ENCODE peak calls at places on chromosomes 4 and X, in six cellular contexts. One of them, this sample, is unnamed.

GRCh38 chr4:116705466-116705865 is 379.9 kb downstream of the TRAM1L1 start:
- DNase-seq in K562: no peak
- DNase-seq in HCT116: no peak
- DNase-seq in SK-N-SH: no peak
- DNase-seq in HepG2: no peak
- DNase-seq in NT2/D1: no peak
- DNase-seq in this sample: no peak

GRCh38 chr4:124846306-124846705 is 133.8 kb upstream of the ANKRD50 start:
- DNase-seq in K562: no peak
- DNase-seq in HCT116: no peak
- DNase-seq in SK-N-SH: no peak
- DNase-seq in HepG2: no peak
- DNase-seq in NT2/D1: no peak
- DNase-seq in this sample: no peak

GRCh38 chrX:152245231-152245630 is 106.9 kb upstream of the MAGEA10 start:
- DNase-seq in K562: no peak
- DNase-seq in HCT116: no peak
- DNase-seq in SK-N-SH: no peak
- DNase-seq in HepG2: no peak
- DNase-seq in NT2/D1: no peak
- DNase-seq in this sample: no peak

GRCh38 chrX:153649178-153649914 is 2.3 kb downstream of the DUSP9 start:
- DNase-seq in K562: peak
- DNase-seq in HCT116: no peak
- DNase-seq in SK-N-SH: peak
- DNase-seq in HepG2: peak
- DNase-seq in NT2/D1: no peak
- DNase-seq in this sample: peak

GRCh38 chr4:174053895-174054294 is 229.6 kb downstream of the FBXO8 start:
- DNase-seq in K562: no peak
- DNase-seq in HCT116: no peak
- DNase-seq in SK-N-SH: no peak
- DNase-seq in HepG2: no peak
- DNase-seq in NT2/D1: no peak
- DNase-seq in this sample: no peak

GRCh38 chr4:77248805-77249204 is 91.8 kb downstream of the CCNG2 start:
- DNase-seq in K562: no peak
- DNase-seq in HCT116: no peak
- DNase-seq in SK-N-SH: no peak
- DNase-seq in HepG2: peak
- DNase-seq in NT2/D1: no peak
- DNase-seq in this sample: no peak

GRCh38 chrX:18548996-18549395 is 122.9 kb downstream of the RS1 start:
- DNase-seq in K562: no peak
- DNase-seq in HCT116: no peak
- DNase-seq in SK-N-SH: no peak
- DNase-seq in HepG2: no peak
- DNase-seq in NT2/D1: no peak
- DNase-seq in this sample: no peak

GRCh38 chr4:107379054-107379869 is 340.8 kb downstream of the PAPSS1 start:
- DNase-seq in K562: no peak
- DNase-seq in HCT116: no peak
- DNase-seq in SK-N-SH: no peak
- DNase-seq in HepG2: no peak
- DNase-seq in NT2/D1: no peak
- DNase-seq in this sample: no peak

GRCh38 chr4:77510367-77510766 is 95.3 kb upstream of the CXCL13 start:
- DNase-seq in K562: no peak
- DNase-seq in HCT116: no peak
- DNase-seq in SK-N-SH: no peak
- DNase-seq in HepG2: no peak
- DNase-seq in NT2/D1: no peak
- DNase-seq in this sample: no peak

GRCh38 chr4:78784255-78784654 is 8.1 kb downstream of the BMP2K start:
- DNase-seq in K562: no peak
- DNase-seq in HCT116: no peak
- DNase-seq in SK-N-SH: no peak
- DNase-seq in HepG2: no peak
- DNase-seq in NT2/D1: no peak
- DNase-seq in this sample: no peak

GRCh38 chr4:177005801-177006230 is 213.1 kb upstream of the VEGFC start:
- DNase-seq in K562: no peak
- DNase-seq in HCT116: no peak
- DNase-seq in SK-N-SH: no peak
- DNase-seq in HepG2: no peak
- DNase-seq in NT2/D1: no peak
- DNase-seq in this sample: no peak

GRCh38 chr4:683982-684571 is 4.9 kb downstream of the SLC49A3 start:
- DNase-seq in K562: peak
- DNase-seq in HCT116: peak
- DNase-seq in SK-N-SH: peak
- DNase-seq in HepG2: peak
- DNase-seq in NT2/D1: peak
- DNase-seq in this sample: no peak

GRCh38 chrX:13662537-13662841 is 9.5 kb downstream of the TCEANC start:
- DNase-seq in K562: no peak
- DNase-seq in HCT116: no peak
- DNase-seq in SK-N-SH: no peak
- DNase-seq in HepG2: no peak
- DNase-seq in NT2/D1: no peak
- DNase-seq in this sample: no peak

GRCh38 chr4:16513876-16514275 is 287.6 kb upstream of the TAPT1 start:
- DNase-seq in K562: no peak
- DNase-seq in HCT116: no peak
- DNase-seq in SK-N-SH: no peak
- DNase-seq in HepG2: no peak
- DNase-seq in NT2/D1: no peak
- DNase-seq in this sample: no peak

GRCh38 chrX:80266979-80267378 is 153.3 kb upstream of the TENT5D start:
- DNase-seq in K562: no peak
- DNase-seq in HCT116: no peak
- DNase-seq in SK-N-SH: no peak
- DNase-seq in HepG2: no peak
- DNase-seq in NT2/D1: no peak
- DNase-seq in this sample: no peak

GRCh38 chrX:134776844-134777370 is 118.6 kb upstream of the PLAC1 start:
- DNase-seq in K562: no peak
- DNase-seq in HCT116: no peak
- DNase-seq in SK-N-SH: peak
- DNase-seq in HepG2: no peak
- DNase-seq in NT2/D1: no peak
- DNase-seq in this sample: no peak

GRCh38 chr4:25788839-25789238 is 73.9 kb downstream of the SEL1L3 start:
- DNase-seq in K562: no peak
- DNase-seq in HCT116: no peak
- DNase-seq in SK-N-SH: no peak
- DNase-seq in HepG2: no peak
- DNase-seq in NT2/D1: no peak
- DNase-seq in this sample: no peak

GRCh38 chr4:8274772-8275241 is 5.3 kb downstream of the HTRA3 start:
- DNase-seq in K562: no peak
- DNase-seq in HCT116: no peak
- DNase-seq in SK-N-SH: peak
- DNase-seq in HepG2: no peak
- DNase-seq in NT2/D1: no peak
- DNase-seq in this sample: no peak

GRCh38 chr4:76905521-76905920 is 7.6 kb upstream of the SOWAHB start:
- DNase-seq in K562: no peak
- DNase-seq in HCT116: no peak
- DNase-seq in SK-N-SH: no peak
- DNase-seq in HepG2: no peak
- DNase-seq in NT2/D1: no peak
- DNase-seq in this sample: no peak

GRCh38 chr4:36613999-36614398 is 332.6 kb downstream of the DTHD1 start:
- DNase-seq in K562: no peak
- DNase-seq in HCT116: no peak
- DNase-seq in SK-N-SH: no peak
- DNase-seq in HepG2: no peak
- DNase-seq in NT2/D1: no peak
- DNase-seq in this sample: no peak

GRCh38 chr4:40918330-40918729 is 168.6 kb downstream of the NSUN7 start:
- DNase-seq in K562: no peak
- DNase-seq in HCT116: no peak
- DNase-seq in SK-N-SH: peak
- DNase-seq in HepG2: no peak
- DNase-seq in NT2/D1: no peak
- DNase-seq in this sample: no peak

GRCh38 chr4:40916880-40917279 is 167.1 kb downstream of the NSUN7 start:
- DNase-seq in K562: peak
- DNase-seq in HCT116: peak
- DNase-seq in SK-N-SH: no peak
- DNase-seq in HepG2: peak
- DNase-seq in NT2/D1: no peak
- DNase-seq in this sample: peak

GRCh38 chr4:40912455-40913055 is 162.8 kb downstream of the NSUN7 start:
- DNase-seq in K562: no peak
- DNase-seq in HCT116: no peak
- DNase-seq in SK-N-SH: no peak
- DNase-seq in HepG2: no peak
- DNase-seq in NT2/D1: no peak
- DNase-seq in this sample: no peak

GRCh38 chr4:40916218-40916555 is 166.4 kb downstream of the NSUN7 start:
- DNase-seq in K562: no peak
- DNase-seq in HCT116: no peak
- DNase-seq in SK-N-SH: no peak
- DNase-seq in HepG2: no peak
- DNase-seq in NT2/D1: no peak
- DNase-seq in this sample: no peak

GRCh38 chr4:40915318-40916217 is 165.8 kb downstream of the NSUN7 start:
- DNase-seq in K562: no peak
- DNase-seq in HCT116: no peak
- DNase-seq in SK-N-SH: no peak
- DNase-seq in HepG2: no peak
- DNase-seq in NT2/D1: no peak
- DNase-seq in this sample: no peak
- TF ChIP-seq YY1 in K562: no peak
- TF ChIP-seq YY1 in HCT116: no peak
- TF ChIP-seq YY1 in SK-N-SH: no peak
- TF ChIP-seq YY1 in HepG2: no peak
- TF ChIP-seq YY1 in NT2/D1: no peak
- TF ChIP-seq YY1 in this sample: no peak

DNA sequence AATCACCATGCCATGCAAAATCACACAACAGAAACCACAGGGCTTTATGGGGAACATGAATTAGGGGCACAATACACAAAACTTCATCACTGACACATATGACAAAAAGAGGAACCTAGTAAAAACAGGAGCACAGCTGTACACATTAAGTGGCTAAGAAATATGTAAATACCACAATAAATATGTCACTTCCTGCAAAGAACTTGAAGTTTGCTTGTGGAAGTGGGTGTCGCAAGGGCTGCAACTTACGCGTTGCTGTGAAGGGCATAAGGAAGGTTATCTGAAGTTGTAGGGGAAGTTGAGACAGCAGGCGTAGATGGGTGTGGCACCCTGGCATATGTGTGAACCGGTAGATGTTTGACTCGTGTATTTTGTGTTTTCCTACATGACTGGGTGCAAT is 42.4 kb downstream of the CLCN4 start:
- DNase-seq in K562: no peak
- DNase-seq in HCT116: no peak
- DNase-seq in SK-N-SH: no peak
- DNase-seq in HepG2: no peak
- DNase-seq in NT2/D1: no peak
- DNase-seq in this sample: no peak
- TF ChIP-seq YY1 in K562: no peak
- TF ChIP-seq YY1 in HCT116: no peak
- TF ChIP-seq YY1 in SK-N-SH: no peak
- TF ChIP-seq YY1 in HepG2: no peak
- TF ChIP-seq YY1 in NT2/D1: no peak
- TF ChIP-seq YY1 in this sample: no peak

GRCh38 chr4:122827899-122828601 is 1.4 kb downstream of the FGF2 start:
- DNase-seq in K562: peak
- DNase-seq in HCT116: no peak
- DNase-seq in SK-N-SH: peak
- DNase-seq in HepG2: peak
- DNase-seq in NT2/D1: peak
- DNase-seq in this sample: peak

GRCh38 chr4:122826000-122826595 is 533 bp upstream of the FGF2 start:
- DNase-seq in K562: no peak
- DNase-seq in HCT116: no peak
- DNase-seq in SK-N-SH: peak
- DNase-seq in HepG2: no peak
- DNase-seq in NT2/D1: no peak
- DNase-seq in this sample: no peak

GRCh38 chr4:122824616-122825015 is 2.0 kb upstream of the FGF2 start:
- DNase-seq in K562: no peak
- DNase-seq in HCT116: no peak
- DNase-seq in SK-N-SH: no peak
- DNase-seq in HepG2: no peak
- DNase-seq in NT2/D1: no peak
- DNase-seq in this sample: no peak

GRCh38 chr4:122826596-122827257 is at the start of gene FGF2:
- DNase-seq in K562: peak
- DNase-seq in HCT116: no peak
- DNase-seq in SK-N-SH: peak
- DNase-seq in HepG2: no peak
- DNase-seq in NT2/D1: peak
- DNase-seq in this sample: peak

GRCh38 chr4:122827258-122827887 is 742 bp downstream of the FGF2 start:
- DNase-seq in K562: peak
- DNase-seq in HCT116: no peak
- DNase-seq in SK-N-SH: peak
- DNase-seq in HepG2: no peak
- DNase-seq in NT2/D1: no peak
- DNase-seq in this sample: no peak
- TF ChIP-seq YY1 in K562: no peak
- TF ChIP-seq YY1 in HCT116: no peak
- TF ChIP-seq YY1 in SK-N-SH: no peak
- TF ChIP-seq YY1 in HepG2: no peak
- TF ChIP-seq YY1 in NT2/D1: no peak
- TF ChIP-seq YY1 in this sample: no peak

DNA sequence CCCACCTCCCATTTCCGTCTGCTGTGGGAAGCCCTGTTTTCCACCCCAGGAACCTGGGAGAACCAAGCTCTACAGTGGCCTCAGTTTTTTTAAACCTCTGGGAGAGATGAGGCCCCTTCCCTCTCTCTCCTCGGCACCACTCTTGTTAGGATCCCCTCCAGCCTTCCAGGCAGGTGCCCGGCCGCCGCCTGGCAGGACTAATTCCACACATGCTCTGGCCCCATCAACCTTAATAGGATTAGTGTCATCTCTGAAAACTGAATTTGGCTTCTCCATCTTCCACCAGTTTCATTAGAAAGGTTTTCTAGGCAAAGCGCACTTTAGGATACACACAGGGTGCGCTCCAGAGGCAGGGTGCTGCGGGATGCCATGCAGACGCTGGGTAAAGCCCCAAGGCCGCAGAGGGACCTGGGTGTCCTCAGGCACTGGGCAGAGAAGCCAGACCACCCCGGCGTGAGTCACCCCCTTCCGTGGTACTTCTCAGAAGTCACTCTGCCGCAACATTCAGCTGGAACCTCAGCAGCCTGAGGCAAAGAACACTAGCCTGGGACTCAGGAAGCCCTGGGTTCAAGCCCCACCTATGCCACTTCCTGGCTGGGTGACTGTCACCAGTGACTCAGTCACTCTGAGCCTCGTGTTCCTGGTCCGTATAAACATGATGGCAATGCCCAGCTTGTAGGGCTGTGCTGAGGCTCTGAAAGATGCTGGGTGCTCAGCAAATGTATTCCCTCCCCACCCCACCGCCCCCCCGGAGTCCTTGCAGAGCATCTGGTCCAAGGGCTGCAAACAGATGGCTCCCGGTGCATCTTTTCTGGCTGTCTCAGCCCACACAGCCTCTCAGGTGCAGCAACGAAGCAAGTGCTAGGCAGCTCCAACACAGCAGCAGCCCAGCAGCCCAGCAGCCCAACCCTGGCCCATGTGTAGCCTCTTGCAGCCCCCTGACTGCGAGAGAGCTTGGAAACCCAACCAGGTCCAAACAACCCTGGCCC is 29.1 kb downstream of the PPP2R2C start:
- DNase-seq in K562: no peak
- DNase-seq in HCT116: no peak
- DNase-seq in SK-N-SH: peak
- DNase-seq in HepG2: no peak
- DNase-seq in NT2/D1: no peak
- DNase-seq in this sample: no peak
- TF ChIP-seq YY1 in K562: no peak
- TF ChIP-seq YY1 in HCT116: no peak
- TF ChIP-seq YY1 in SK-N-SH: no peak
- TF ChIP-seq YY1 in HepG2: no peak
- TF ChIP-seq YY1 in NT2/D1: no peak
- TF ChIP-seq YY1 in this sample: no peak